ENCODE peak calls at places on chromosomes 5 and 9, in seven cellular contexts. Q is iPS DF 6.9, C is mesendoderm, Y is brain microvascular endothelial cell, X is tibial artery, K is heart right ventricle, F is astrocyte. T is an unnamed sample.

GRCh38 chr9:31034311-31034710 is 1350.1 kb upstream of the ACO1 start:
- DNase-seq in Q (no peak), C (no peak), Y (no peak), X (no peak), K (no peak), F (no peak), T (no peak)

GRCh38 chr5:111551120-111551519 is 38.8 kb upstream of the STARD4 start:
- DNase-seq in Q (no peak), C (peak; percentile 55), Y (no peak), X (no peak), K (no peak), F (no peak), T (no peak)

GRCh38 chr5:167912944-167913343 is 378.5 kb upstream of the WWC1 start:
- DNase-seq in Q (no peak), C (peak; percentile 90), Y (no peak), X (no peak), K (no peak), F (peak; percentile 48), T (no peak)

GRCh38 chr5:180596668-180597231 is 5.5 kb upstream of the SCGB3A1 start:
- DNase-seq in Q (no peak), C (no peak), Y (no peak), X (no peak), K (no peak), F (no peak), T (no peak)

GRCh38 chr5:53882637-53883036 is 322.2 kb downstream of the NDUFS4 start:
- DNase-seq in Q (peak; percentile 29), C (peak; percentile 76), Y (peak; percentile 5), X (no peak), K (no peak), F (peak; percentile 5), T (no peak)

GRCh38 chr5:160960592-160960991 is 108.6 kb upstream of the ATP10B start:
- DNase-seq in Q (no peak), C (no peak), Y (no peak), X (no peak), K (no peak), F (no peak), T (no peak)

GRCh38 chr9:18665947-18666346 is 192.0 kb downstream of the ADAMTSL1 start:
- DNase-seq in Q (no peak), C (no peak), Y (no peak), X (no peak), K (no peak), F (no peak), T (no peak)

GRCh38 chr5:56037531-56038010 is 42.8 kb upstream of the IL6ST start:
- DNase-seq in Q (no peak), C (no peak), Y (no peak), X (peak; percentile 21), K (no peak), F (no peak), T (no peak)

GRCh38 chr5:64869419-64869818 is 100.7 kb downstream of the CWC27 start:
- DNase-seq in Q (no peak), C (peak; percentile 59), Y (peak; percentile 64), X (no peak), K (no peak), F (peak; percentile 80), T (no peak)

GRCh38 chr9:80560976-80561375 is 989.2 kb downstream of the TLE4 start:
- DNase-seq in Q (no peak), C (no peak), Y (no peak), X (no peak), K (no peak), F (no peak), T (no peak)

GRCh38 chr9:33297455-33297854 is 7.1 kb downstream of the NFX1 start:
- DNase-seq in Q (no peak), C (no peak), Y (no peak), X (peak; percentile 66), K (no peak), F (no peak), T (peak; percentile 93)

GRCh38 chr5:95958308-95959014 is 3.2 kb downstream of the ELL2 start:
- DNase-seq in Q (no peak), C (peak; percentile 46), Y (no peak), X (peak; percentile 34), K (no peak), F (peak; percentile 39), T (no peak)

GRCh38 chr5:171984748-171985419 is 21.6 kb downstream of the FBXW11 start:
- DNase-seq in Q (no peak), C (peak; percentile 46), Y (peak; percentile 89), X (no peak), K (no peak), F (peak; percentile 99), T (no peak)

GRCh38 chr9:83219924-83220438 is 157.0 kb upstream of the RASEF start:
- DNase-seq in Q (no peak), C (no peak), Y (no peak), X (no peak), K (no peak), F (no peak), T (no peak)

GRCh38 chr5:164097747-164098146 is 592.3 kb downstream of the MAT2B start:
- DNase-seq in Q (no peak), C (no peak), Y (no peak), X (no peak), K (no peak), F (peak; percentile 82), T (no peak)

GRCh38 chr5:180090098-180090768 is 18.7 kb upstream of the RNF130 start:
- DNase-seq in Q (peak; percentile 75), C (peak; percentile 97), Y (peak; percentile 56), X (peak; percentile 29), K (peak; percentile 81), F (peak; percentile 36), T (peak; percentile 86)

GRCh38 chr9:95096807-95097206 is 220.7 kb downstream of the FANCC start:
- DNase-seq in Q (no peak), C (no peak), Y (no peak), X (no peak), K (no peak), F (no peak), T (no peak)

GRCh38 chr9:136311433-136312375 is 7.8 kb upstream of the CCDC187 start:
- DNase-seq in Q (no peak), C (no peak), Y (no peak), X (no peak), K (peak; percentile 12), F (no peak), T (peak; percentile 83)

GRCh38 chr5:10111575-10111974 is 138.1 kb downstream of the ATPSCKMT start:
- DNase-seq in Q (peak; percentile 66), C (peak; percentile 87), Y (peak; percentile 34), X (no peak), K (no peak), F (peak; percentile 25), T (peak; percentile 79)

GRCh38 chr5:6713274-6714181 is at the start of gene TENT4A:
- DNase-seq in Q (no peak), C (no peak), Y (no peak), X (no peak), K (peak; percentile 58), F (peak; percentile 84), T (peak; percentile 54)

GRCh38 chr9:89508951-89509607 is 11.2 kb upstream of the SEMA4D start:
- DNase-seq in Q (no peak), C (no peak), Y (no peak), X (no peak), K (no peak), F (no peak), T (no peak)

GRCh38 chr5:37249820-37250175 is 622 bp upstream of the CPLANE1 start:
- DNase-seq in Q (no peak), C (no peak), Y (no peak), X (no peak), K (no peak), F (no peak), T (no peak)

GRCh38 chr5:98474802-98475201 is 298.7 kb upstream of the RGMB start:
- DNase-seq in Q (no peak), C (no peak), Y (no peak), X (no peak), K (no peak), F (no peak), T (no peak)

GRCh38 chr5:626850-627249 is 14.7 kb downstream of the CEP72 start:
- DNase-seq in Q (no peak), C (no peak), Y (peak; percentile 6), X (no peak), K (no peak), F (no peak), T (no peak)

GRCh38 chr5:1174122-1174936 is 27.1 kb upstream of the SLC6A19 start:
- DNase-seq in Q (peak; percentile 43), C (peak; percentile 81), Y (peak; percentile 66), X (peak; percentile 47), K (peak; percentile 68), F (peak; percentile 48), T (peak; percentile 48)

GRCh38 chr9:114372971-114373591 is 14.7 kb downstream of the AKNA start:
- DNase-seq in Q (no peak), C (no peak), Y (no peak), X (peak; percentile 57), K (peak; percentile 57), F (no peak), T (peak; percentile 97)

GRCh38 chr9:114370985-114371335 is 16.8 kb downstream of the AKNA start:
- DNase-seq in Q (no peak), C (no peak), Y (no peak), X (no peak), K (no peak), F (no peak), T (no peak)

GRCh38 chr9:114371343-114371985 is 16.3 kb downstream of the AKNA start:
- DNase-seq in Q (no peak), C (no peak), Y (no peak), X (no peak), K (no peak), F (no peak), T (no peak)

GRCh38 chr9:114370251-114370984 is 17.4 kb downstream of the AKNA start:
- DNase-seq in Q (no peak), C (peak; percentile 55), Y (no peak), X (no peak), K (no peak), F (no peak), T (no peak)

GRCh38 chr9:114371986-114372917 is 15.5 kb downstream of the AKNA start:
- DNase-seq in Q (no peak), C (peak; percentile 65), Y (no peak), X (no peak), K (no peak), F (peak; percentile 20), T (no peak)
- H3K36me3 ChIP-seq in Q (peaks cover 9% of the 10 kb centered on the region), C (no peaks in the 10 kb centered on the region), Y (peaks cover 10% of the 10 kb centered on the region), X (peaks cover 79% of the 10 kb centered on the region), K (no peaks in the 10 kb centered on the region), F (peaks cover 2% of the 10 kb centered on the region), T (peaks cover 42% of the 10 kb centered on the region)

GRCh38 chr5:178674334-178674733 is 47.5 kb upstream of the CLK4 start:
- DNase-seq in Q (no peak), C (no peak), Y (no peak), X (no peak), K (no peak), F (peak; percentile 28), T (no peak)
- H3K27ac ChIP-seq in Q (no peak overlapping the region), C (no peak overlapping the region), Y (peak overlapping the region; percentile 35), X (no peak overlapping the region), K (no peak overlapping the region), F (no peak overlapping the region), T (no peak overlapping the region)

GRCh38 chr5:103016167-103016566 is 103.8 kb downstream of the GIN1 start:
- DNase-seq in Q (no peak), C (no peak), Y (no peak), X (no peak), K (no peak), F (no peak), T (no peak)
- H3K36me3 ChIP-seq in Q (no peaks in the 10 kb centered on the region), C (no peaks in the 10 kb centered on the region), Y (no peaks in the 10 kb centered on the region), X (peaks cover 44% of the 10 kb centered on the region), K (no peaks in the 10 kb centered on the region), F (no peaks in the 10 kb centered on the region), T (no peaks in the 10 kb centered on the region)

GRCh38 chr5:42718591-42718990 is 38.0 kb upstream of the CCDC152 start:
- DNase-seq in Q (no peak), C (no peak), Y (peak; percentile 70), X (no peak), K (no peak), F (peak; percentile 56), T (no peak)
- H3K27ac ChIP-seq in Q (no peak overlapping the region), C (no peak overlapping the region), Y (no peak overlapping the region), X (no peak overlapping the region), K (no peak overlapping the region), F (no peak overlapping the region), T (no peak overlapping the region)